ENCODE peak calls at places on chromosomes 4 and X, in nine cellular contexts. S is astrocyte of the spinal cord, I is RWPE2, Z is AG20443, N is MG63, E is RKO, O is GM12865, F is mammary epithelial cell, Y is omental fat pad. Q is an unnamed sample.
A peak's percentile ranks its signal among the peaks of the same experiment; 100 is the strongest.

GRCh38 chrX:142804085-142804484 is 221.6 kb upstream of the SPANXN4 start:
- DNase-seq in S (no peak), I (no peak), Z (no peak), N (no peak), E (no peak), O (peak; percentile 23), F (no peak), Y (no peak), Q (no peak)

GRCh38 chrX:97402333-97402732 is 518.6 kb downstream of the RPA4 start:
- DNase-seq in S (no peak), I (no peak), Z (no peak), N (no peak), E (no peak), O (no peak), F (no peak), Y (no peak), Q (no peak)

GRCh38 chrX:53992589-53992988 is 51.7 kb downstream of the PHF8 start:
- DNase-seq in S (no peak), I (no peak), Z (no peak), N (no peak), E (no peak), O (no peak), F (peak; percentile 25), Y (no peak), Q (no peak)

GRCh38 chr4:41209187-41209586 is 5.2 kb downstream of the APBB2 start:
- DNase-seq in S (no peak), I (no peak), Z (no peak), N (no peak), E (peak; percentile 5), O (no peak), F (no peak), Y (no peak), Q (no peak)

GRCh38 chr4:38470708-38471262 is 193.2 kb upstream of the KLF3 start:
- DNase-seq in S (no peak), I (no peak), Z (no peak), N (no peak), E (peak; percentile 24), O (no peak), F (no peak), Y (no peak), Q (no peak)

GRCh38 chr4:148015058-148015457 is 283.2 kb downstream of the ARHGAP10 start:
- DNase-seq in S (peak; percentile 19), I (no peak), Z (no peak), N (no peak), E (no peak), O (peak; percentile 35), F (no peak), Y (no peak), Q (no peak)

GRCh38 chr4:185774815-185775684 is 36.9 kb downstream of the SORBS2 start:
- DNase-seq in S (peak; percentile 96), I (no peak), Z (peak; percentile 88), N (peak; percentile 91), E (no peak), O (no peak), F (no peak), Y (no peak), Q (no peak)

GRCh38 chrX:97597954-97598353 is 714.2 kb downstream of the RPA4 start:
- DNase-seq in S (no peak), I (no peak), Z (no peak), N (no peak), E (no peak), O (no peak), F (no peak), Y (no peak), Q (no peak)

GRCh38 chr4:140789752-140790151 is 33.6 kb upstream of the TBC1D9 start:
- DNase-seq in S (no peak), I (no peak), Z (no peak), N (no peak), E (peak; percentile 11), O (peak; percentile 47), F (peak; percentile 60), Y (no peak), Q (no peak)

GRCh38 chr4:77002321-77002720 is 52.8 kb downstream of the SEPTIN11 start:
- DNase-seq in S (peak; percentile 71), I (no peak), Z (no peak), N (no peak), E (no peak), O (no peak), F (no peak), Y (no peak), Q (no peak)

GRCh38 chr4:139469869-139470268 is 15.9 kb downstream of the RAB33B start:
- DNase-seq in S (no peak), I (no peak), Z (no peak), N (no peak), E (no peak), O (no peak), F (no peak), Y (no peak), Q (no peak)

GRCh38 chr4:44916406-44916805 is 190.1 kb upstream of the GNPDA2 start:
- DNase-seq in S (peak; percentile 10), I (no peak), Z (no peak), N (no peak), E (peak; percentile 38), O (peak; percentile 5), F (peak; percentile 29), Y (no peak), Q (no peak)

GRCh38 chr4:106344324-106344970 is 24.1 kb downstream of the GIMD1 start:
- DNase-seq in S (peak; percentile 63), I (no peak), Z (peak; percentile 24), N (peak; percentile 19), E (no peak), O (no peak), F (peak; percentile 14), Y (no peak), Q (no peak)

GRCh38 chrX:47515941-47516649 is 33.1 kb upstream of the ZNF41 start:
- DNase-seq in S (peak; percentile 62), I (no peak), Z (peak; percentile 15), N (no peak), E (peak; percentile 77), O (no peak), F (peak; percentile 62), Y (no peak), Q (no peak)

GRCh38 chrX:40320819-40321218 is 223.1 kb upstream of the BCOR start:
- DNase-seq in S (no peak), I (no peak), Z (no peak), N (no peak), E (no peak), O (no peak), F (no peak), Y (no peak), Q (no peak)

Q was measured in COR-L47.